ENCODE peak calls at places on chromosomes 13 and 19, in nine cellular contexts. Q, R, Y, Z, T, X, P, V and K are unnamed samples.

GRCh38 chr13:95087746-95088305 is 213.4 kb downstream of the ABCC4 start:
- DNase-seq in T (no peak), Z (peak), X (no peak), Q (no peak), P (no peak), Y (peak), R (no peak), V (no peak), K (peak)

GRCh38 chr13:27917121-27917947 is 2.5 kb upstream of the PDX1 start:
- DNase-seq in Z (no peak), V (no peak), P (no peak), X (no peak), T (peak), R (no peak), Q (peak), Y (peak), K (no peak)

GRCh38 chr13:111202745-111203144 is 87.6 kb downstream of the ARHGEF7 start:
- DNase-seq in Y (peak), X (no peak), Q (no peak), Z (peak), R (peak), V (no peak), P (no peak), T (peak), K (peak)

GRCh38 chr19:5186293-5187050 is 154.1 kb downstream of the PTPRS start:
- DNase-seq in P (no peak), Y (no peak), Z (peak), R (no peak), V (no peak), T (no peak), X (no peak), Q (no peak), K (peak)

GRCh38 chr19:18414504-18415176 is 4.6 kb upstream of the SSBP4 start:
- DNase-seq in X (peak), P (peak), Q (no peak), Z (no peak), Y (peak), R (no peak), V (peak), T (peak), K (no peak)

GRCh38 chr13:105817498-105817897 is 718.0 kb downstream of the EFNB2 start:
- DNase-seq in Q (no peak), T (no peak), P (no peak), V (no peak), R (no peak), Y (no peak), X (no peak), Z (no peak), K (no peak)

GRCh38 chr13:78586706-78587105 is 16.6 kb downstream of the POU4F1 start:
- DNase-seq in P (no peak), Y (peak), V (no peak), Z (no peak), R (no peak), X (no peak), T (no peak), Q (peak), K (no peak)

GRCh38 chr13:52159159-52159982 is at the start of gene NEK3:
- DNase-seq in V (peak), R (peak), Y (peak), Q (peak), T (peak), X (peak), Z (peak), P (peak), K (peak)

GRCh38 chr19:11281336-11282049 is 14.5 kb upstream of the TSPAN16 start:
- DNase-seq in T (no peak), P (no peak), Y (no peak), Q (no peak), X (no peak), V (no peak), R (no peak), Z (no peak), K (no peak)

GRCh38 chr13:108102771-108103170 is 112.6 kb downstream of the LIG4 start:
- DNase-seq in Q (no peak), T (no peak), R (peak), X (no peak), Z (no peak), V (no peak), P (no peak), Y (no peak), K (no peak)

GRCh38 chr13:48624858-48625257 is 28.9 kb upstream of the CYSLTR2 start:
- DNase-seq in Z (no peak), T (no peak), R (no peak), Q (no peak), Y (peak), X (no peak), V (peak), P (no peak), K (no peak)

GRCh38 chr19:10288662-10289166 is 1.0 kb upstream of the ICAM5 start:
- DNase-seq in R (peak), Q (peak), P (no peak), X (peak), T (peak), Y (peak), Z (peak), V (no peak), K (peak)

GRCh38 chr19:16447015-16447384 is 24.8 kb downstream of the EPS15L1 start:
- DNase-seq in P (peak), Y (peak), Z (peak), X (peak), T (peak), R (peak), V (peak), Q (no peak), K (peak)

GRCh38 chr19:32020538-32020937 is 324.9 kb upstream of the ZNF507 start:
- DNase-seq in V (no peak), Q (no peak), X (no peak), T (no peak), P (no peak), Y (no peak), R (no peak), Z (no peak), K (no peak)

GRCh38 chr19:54158812-54159351 is 639 bp downstream of the LENG1 start:
- DNase-seq in V (no peak), Y (peak), Z (peak), Q (no peak), R (no peak), P (no peak), X (no peak), T (peak), K (peak)

GRCh38 chr13:38914070-38914469 is 76.6 kb downstream of the STOML3 start:
- DNase-seq in Z (no peak), P (no peak), V (no peak), Q (peak), R (no peak), T (no peak), X (no peak), Y (no peak), K (no peak)
- TF ChIP-seq CTCF in Z (no peak), P (no peak), V (no peak), Q (no peak), R (no peak), T (no peak), X (no peak), Y (no peak), K (no peak)

GRCh38 chr13:45683701-45684100 is 18.4 kb upstream of the CBY2 start:
- DNase-seq in P (no peak), Y (no peak), V (no peak), T (no peak), X (no peak), R (no peak), Z (no peak), Q (peak), K (no peak)
- TF ChIP-seq CTCF in P (no peak), Y (peak), V (no peak), T (no peak), X (no peak), R (no peak), Z (peak), Q (no peak), K (peak)

DNA sequence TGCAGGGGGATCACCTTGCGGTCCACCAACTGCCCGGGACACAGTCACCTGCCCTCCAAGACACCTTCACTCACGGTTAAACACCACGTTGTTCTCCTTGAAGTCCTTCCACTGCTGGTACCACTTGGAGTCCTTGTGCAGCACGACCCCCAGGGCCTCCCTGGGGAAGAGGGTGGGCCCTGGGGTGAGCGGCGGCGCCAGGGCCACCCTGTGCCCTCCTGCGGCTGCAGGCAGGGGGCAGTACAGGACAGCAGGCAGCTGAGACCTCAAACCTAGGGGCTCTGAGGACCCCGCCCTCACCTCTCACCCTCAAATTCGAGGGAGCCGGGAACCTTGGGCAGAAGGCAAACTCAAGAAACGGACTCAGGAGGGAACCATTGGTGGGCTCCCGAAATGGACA is 7.5 kb upstream of the CTXN1 start:
- DNase-seq in Z (no peak), V (no peak), X (no peak), R (no peak), P (no peak), Y (no peak), T (no peak), Q (no peak), K (no peak)
- TF ChIP-seq CTCF in Z (peak), V (peak), X (no peak), R (no peak), P (no peak), Y (peak), T (no peak), Q (no peak), K (peak)

GRCh38 chr13:41060723-41061074 is 610 bp upstream of the WBP4 start:
- DNase-seq in R (peak), Z (no peak), Y (peak), Q (peak), P (peak), T (peak), X (peak), V (peak), K (peak)

GRCh38 chr13:41059466-41059865 is 1.8 kb upstream of the WBP4 start:
- DNase-seq in V (no peak), Z (peak), Y (no peak), T (no peak), Q (no peak), R (no peak), X (no peak), P (no peak), K (no peak)

GRCh38 chr13:41061075-41061913 is at the start of gene WBP4:
- DNase-seq in Q (peak), V (peak), T (peak), P (peak), R (peak), Y (peak), X (peak), Z (peak), K (peak)

GRCh38 chr13:41058229-41059070 is 2.9 kb upstream of the WBP4 start:
- DNase-seq in V (no peak), P (no peak), T (no peak), Y (no peak), X (no peak), R (no peak), Z (peak), Q (no peak), K (no peak)

GRCh38 chr13:41059896-41060722 is 1.2 kb upstream of the WBP4 start:
- DNase-seq in P (peak), Z (peak), V (peak), R (peak), Q (peak), T (peak), X (peak), Y (peak), K (peak)
- TF ChIP-seq CTCF in P (no peak), Z (peak), V (peak), R (peak), Q (no peak), T (peak), X (peak), Y (peak), K (peak)

DNA sequence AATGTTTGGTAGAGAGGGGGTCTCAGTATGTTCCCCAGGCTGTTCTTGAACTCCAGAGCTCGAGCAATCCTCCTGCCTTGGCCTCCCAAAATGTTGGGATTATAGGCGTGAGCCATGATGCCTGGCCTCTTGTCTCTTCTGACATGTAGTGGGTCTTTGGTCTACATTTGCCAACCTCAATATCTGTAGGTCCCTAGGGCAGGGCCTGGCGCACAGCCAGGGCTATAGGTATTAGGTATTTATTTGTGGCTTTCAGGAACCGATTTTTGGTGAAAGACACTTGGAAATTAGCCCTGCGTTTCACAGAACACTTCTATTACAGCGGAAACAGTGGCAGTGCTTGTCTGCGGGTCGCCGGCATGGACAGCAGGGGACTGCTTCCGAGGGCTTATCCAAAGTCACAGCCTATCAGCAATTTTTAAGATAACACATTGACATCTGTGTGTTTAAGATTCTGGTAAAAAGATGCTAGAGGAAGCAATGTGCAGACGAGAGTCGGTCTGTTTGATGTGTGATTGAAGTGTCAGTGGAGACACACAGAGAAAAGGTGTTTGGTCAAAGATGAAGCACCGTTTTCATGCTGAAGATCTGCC is 14.5 kb downstream of the ZNF536 start:
- DNase-seq in Y (no peak), T (no peak), Q (no peak), P (no peak), R (no peak), X (no peak), Z (no peak), V (no peak), K (no peak)
- TF ChIP-seq CTCF in Y (no peak), T (no peak), Q (no peak), P (no peak), R (no peak), X (no peak), Z (no peak), V (no peak), K (no peak)

GRCh38 chr19:2337329-2337707 is 8.8 kb downstream of the SPPL2B start:
- DNase-seq in Y (no peak), V (no peak), Z (peak), Q (peak), P (no peak), T (no peak), X (no peak), R (no peak), K (peak)
- TF ChIP-seq CTCF in Y (no peak), V (no peak), Z (peak), Q (no peak), P (no peak), T (no peak), X (no peak), R (no peak), K (peak)

DNA sequence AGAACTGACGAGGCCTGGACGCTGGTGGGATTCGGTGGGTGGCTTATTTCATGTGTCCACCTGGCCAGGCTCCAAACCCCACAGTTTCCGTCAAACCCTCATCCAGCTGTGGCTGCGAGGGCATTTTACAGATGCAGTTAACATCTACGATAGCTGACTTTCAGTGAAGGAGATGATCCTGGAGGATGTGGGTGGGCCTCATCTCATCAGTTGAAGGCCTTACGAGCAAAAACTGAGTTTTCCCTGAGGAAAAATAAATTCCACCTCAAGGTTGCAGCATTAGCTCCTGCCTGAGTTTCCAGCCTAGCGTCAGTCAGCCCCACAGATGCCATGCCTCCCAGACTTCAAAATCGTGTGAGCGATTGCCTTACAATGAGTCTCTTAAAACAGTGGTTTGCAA is 111.1 kb upstream of the PEG3 start:
- DNase-seq in Y (no peak), T (no peak), X (no peak), P (no peak), R (no peak), V (no peak), Q (no peak), Z (no peak), K (no peak)
- TF ChIP-seq CTCF in Y (no peak), T (no peak), X (no peak), P (no peak), R (no peak), V (no peak), Q (no peak), Z (no peak), K (no peak)

GRCh38 chr19:2627855-2628254 is 74.6 kb downstream of the GNG7 start:
- DNase-seq in R (no peak), T (no peak), V (no peak), Y (no peak), X (no peak), Z (peak), P (no peak), Q (no peak), K (peak)

GRCh38 chr19:2627319-2627829 is 75.1 kb downstream of the GNG7 start:
- DNase-seq in Z (peak), P (peak), T (no peak), V (peak), R (peak), Q (no peak), Y (peak), X (peak), K (peak)

GRCh38 chr19:2630352-2631001 is 72.0 kb downstream of the GNG7 start:
- DNase-seq in R (no peak), P (no peak), Y (no peak), Z (no peak), T (no peak), Q (no peak), V (no peak), X (no peak), K (no peak)

GRCh38 chr19:2629491-2630351 is 72.8 kb downstream of the GNG7 start:
- DNase-seq in Z (no peak), R (no peak), X (peak), P (no peak), Y (peak), T (no peak), V (no peak), Q (no peak), K (no peak)

GRCh38 chr19:2628597-2628996 is 73.9 kb downstream of the GNG7 start:
- DNase-seq in P (no peak), R (no peak), Q (no peak), V (no peak), Y (no peak), Z (no peak), X (no peak), T (no peak), K (no peak)
- TF ChIP-seq CTCF in P (no peak), R (no peak), Q (no peak), V (no peak), Y (no peak), Z (no peak), X (no peak), T (no peak), K (no peak)